ENCODE peak calls at places on chromosome 18, in seven cellular contexts. One of them, this sample, is unnamed.

GRCh38 chr18:40355701-40356100 is 1599.3 kb upstream of the PIK3C3 start:
- DNase-seq in neuronal stem cell: no peak
- DNase-seq in IMR-90: peak; percentile 64
- DNase-seq in mesenchymal stem cell: no peak
- DNase-seq in trophoblast cell: no peak
- DNase-seq in H1: no peak
- DNase-seq in H9: no peak
- DNase-seq in this sample: no peak

GRCh38 chr18:63074987-63075404 is 244.6 kb downstream of the BCL2 start:
- DNase-seq in neuronal stem cell: peak; percentile 53
- DNase-seq in IMR-90: peak; percentile 16
- DNase-seq in mesenchymal stem cell: peak; percentile 48
- DNase-seq in trophoblast cell: peak; percentile 61
- DNase-seq in H1: peak; percentile 87
- DNase-seq in H9: peak; percentile 87
- DNase-seq in this sample: peak; percentile 84

GRCh38 chr18:56913970-56914369 is 232.9 kb upstream of the BOD1L2 start:
- DNase-seq in neuronal stem cell: no peak
- DNase-seq in IMR-90: no peak
- DNase-seq in mesenchymal stem cell: no peak
- DNase-seq in trophoblast cell: no peak
- DNase-seq in H1: no peak
- DNase-seq in H9: no peak
- DNase-seq in this sample: peak; percentile 45

GRCh38 chr18:50663626-50664441 is 103.9 kb downstream of the MAPK4 start:
- DNase-seq in neuronal stem cell: no peak
- DNase-seq in IMR-90: no peak
- DNase-seq in mesenchymal stem cell: no peak
- DNase-seq in trophoblast cell: no peak
- DNase-seq in H1: no peak
- DNase-seq in H9: no peak
- DNase-seq in this sample: no peak

GRCh38 chr18:28081516-28081915 is 95.4 kb downstream of the CDH2 start:
- DNase-seq in neuronal stem cell: no peak
- DNase-seq in IMR-90: no peak
- DNase-seq in mesenchymal stem cell: no peak
- DNase-seq in trophoblast cell: no peak
- DNase-seq in H1: no peak
- DNase-seq in H9: no peak
- DNase-seq in this sample: no peak

GRCh38 chr18:31227497-31228229 is 65.0 kb upstream of the DSC1 start:
- DNase-seq in neuronal stem cell: no peak
- DNase-seq in IMR-90: no peak
- DNase-seq in mesenchymal stem cell: no peak
- DNase-seq in trophoblast cell: no peak
- DNase-seq in H1: no peak
- DNase-seq in H9: no peak
- DNase-seq in this sample: no peak

GRCh38 chr18:59566507-59566906 is 130.7 kb downstream of the CCBE1 start:
- DNase-seq in neuronal stem cell: no peak
- DNase-seq in IMR-90: peak; percentile 82
- DNase-seq in mesenchymal stem cell: peak; percentile 45
- DNase-seq in trophoblast cell: no peak
- DNase-seq in H1: no peak
- DNase-seq in H9: no peak
- DNase-seq in this sample: no peak

GRCh38 chr18:6920099-6920955 is 190.8 kb downstream of the ARHGAP28 start:
- DNase-seq in neuronal stem cell: peak; percentile 58
- DNase-seq in IMR-90: peak; percentile 68
- DNase-seq in mesenchymal stem cell: peak; percentile 53
- DNase-seq in trophoblast cell: peak; percentile 81
- DNase-seq in H1: peak; percentile 87
- DNase-seq in H9: peak; percentile 80
- DNase-seq in this sample: peak; percentile 93

GRCh38 chr18:75247041-75247551 is 36.5 kb downstream of the TSHZ1 start:
- DNase-seq in neuronal stem cell: no peak
- DNase-seq in IMR-90: peak; percentile 52
- DNase-seq in mesenchymal stem cell: peak; percentile 44
- DNase-seq in trophoblast cell: no peak
- DNase-seq in H1: no peak
- DNase-seq in H9: no peak
- DNase-seq in this sample: no peak

GRCh38 chr18:75053028-75053624 is 155.8 kb downstream of the PTGR3 start:
- DNase-seq in neuronal stem cell: no peak
- DNase-seq in IMR-90: no peak
- DNase-seq in mesenchymal stem cell: no peak
- DNase-seq in trophoblast cell: no peak
- DNase-seq in H1: no peak
- DNase-seq in H9: no peak
- DNase-seq in this sample: no peak

GRCh38 chr18:75247601-75248421 is 37.2 kb downstream of the TSHZ1 start:
- DNase-seq in neuronal stem cell: no peak
- DNase-seq in IMR-90: peak; percentile 65
- DNase-seq in mesenchymal stem cell: peak; percentile 73
- DNase-seq in trophoblast cell: no peak
- DNase-seq in H1: no peak
- DNase-seq in H9: no peak
- DNase-seq in this sample: no peak

GRCh38 chr18:26640541-26640940 is 92.2 kb upstream of the KCTD1 start:
- DNase-seq in neuronal stem cell: no peak
- DNase-seq in IMR-90: no peak
- DNase-seq in mesenchymal stem cell: no peak
- DNase-seq in trophoblast cell: no peak
- DNase-seq in H1: no peak
- DNase-seq in H9: no peak
- DNase-seq in this sample: no peak
- H4K8ac ChIP-seq in neuronal stem cell: no peak overlapping the region
- H4K8ac ChIP-seq in IMR-90: no peak overlapping the region
- H4K8ac ChIP-seq in mesenchymal stem cell: no peak overlapping the region
- H4K8ac ChIP-seq in trophoblast cell: no peak overlapping the region
- H4K8ac ChIP-seq in H1: no peak overlapping the region
- H4K8ac ChIP-seq in H9: no peak overlapping the region
- H4K8ac ChIP-seq in this sample: no peak overlapping the region

GRCh38 chr18:24466766-24467165 is 6.3 kb downstream of the HRH4 start:
- DNase-seq in neuronal stem cell: no peak
- DNase-seq in IMR-90: no peak
- DNase-seq in mesenchymal stem cell: no peak
- DNase-seq in trophoblast cell: no peak
- DNase-seq in H1: no peak
- DNase-seq in H9: no peak
- DNase-seq in this sample: no peak

GRCh38 chr18:24461996-24462395 is 1.6 kb downstream of the HRH4 start:
- DNase-seq in neuronal stem cell: no peak
- DNase-seq in IMR-90: no peak
- DNase-seq in mesenchymal stem cell: no peak
- DNase-seq in trophoblast cell: peak; percentile 51
- DNase-seq in H1: no peak
- DNase-seq in H9: no peak
- DNase-seq in this sample: no peak

GRCh38 chr18:24460388-24460787 is at the start of gene HRH4:
- DNase-seq in neuronal stem cell: no peak
- DNase-seq in IMR-90: no peak
- DNase-seq in mesenchymal stem cell: no peak
- DNase-seq in trophoblast cell: no peak
- DNase-seq in H1: no peak
- DNase-seq in H9: no peak
- DNase-seq in this sample: no peak

GRCh38 chr18:24465491-24465890 is 5.1 kb downstream of the HRH4 start:
- DNase-seq in neuronal stem cell: no peak
- DNase-seq in IMR-90: no peak
- DNase-seq in mesenchymal stem cell: no peak
- DNase-seq in trophoblast cell: no peak
- DNase-seq in H1: no peak
- DNase-seq in H9: no peak
- DNase-seq in this sample: no peak

DNA sequence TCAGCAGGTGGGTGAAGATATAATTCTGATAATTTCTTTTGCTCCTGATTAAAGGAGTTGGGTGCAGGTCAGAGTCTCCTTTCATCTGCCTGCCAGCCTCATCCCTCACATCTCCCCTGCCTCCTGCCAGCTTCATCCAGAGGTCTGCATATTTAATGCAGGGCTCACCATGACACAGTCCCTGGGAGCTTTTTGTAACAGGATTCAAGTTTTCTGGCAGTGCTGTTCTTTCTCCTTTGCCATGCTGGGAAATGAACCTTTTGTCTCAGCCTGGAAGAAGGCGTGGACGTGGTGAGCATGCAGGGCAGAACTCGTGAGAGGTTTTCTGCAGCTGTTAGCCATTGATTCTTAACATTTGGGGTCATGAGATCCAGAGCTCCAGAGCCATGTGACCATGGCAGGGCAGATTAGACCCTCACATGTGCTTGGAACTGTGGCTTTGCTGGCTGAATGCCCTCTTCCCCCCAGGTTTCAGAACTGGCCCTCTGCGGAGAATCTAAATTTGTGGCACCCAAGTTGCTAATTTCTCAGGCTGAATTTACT is 2.9 kb downstream of the HRH4 start:
- DNase-seq in neuronal stem cell: no peak
- DNase-seq in IMR-90: no peak
- DNase-seq in mesenchymal stem cell: no peak
- DNase-seq in trophoblast cell: no peak
- DNase-seq in H1: no peak
- DNase-seq in H9: no peak
- DNase-seq in this sample: no peak
- H2BK120ac ChIP-seq in neuronal stem cell: no peak overlapping the region
- H2BK120ac ChIP-seq in IMR-90: no peak overlapping the region
- H2BK120ac ChIP-seq in mesenchymal stem cell: no peak overlapping the region
- H2BK120ac ChIP-seq in trophoblast cell: no peak overlapping the region
- H2BK120ac ChIP-seq in H1: no peak overlapping the region
- H2BK120ac ChIP-seq in H9: no peak overlapping the region
- H2BK120ac ChIP-seq in this sample: no peak overlapping the region

GRCh38 chr18:64972545-64972944 is 778.3 kb upstream of the CDH7 start:
- DNase-seq in neuronal stem cell: no peak
- DNase-seq in IMR-90: no peak
- DNase-seq in mesenchymal stem cell: peak; percentile 39
- DNase-seq in trophoblast cell: no peak
- DNase-seq in H1: no peak
- DNase-seq in H9: no peak
- DNase-seq in this sample: peak; percentile 44

DNA sequence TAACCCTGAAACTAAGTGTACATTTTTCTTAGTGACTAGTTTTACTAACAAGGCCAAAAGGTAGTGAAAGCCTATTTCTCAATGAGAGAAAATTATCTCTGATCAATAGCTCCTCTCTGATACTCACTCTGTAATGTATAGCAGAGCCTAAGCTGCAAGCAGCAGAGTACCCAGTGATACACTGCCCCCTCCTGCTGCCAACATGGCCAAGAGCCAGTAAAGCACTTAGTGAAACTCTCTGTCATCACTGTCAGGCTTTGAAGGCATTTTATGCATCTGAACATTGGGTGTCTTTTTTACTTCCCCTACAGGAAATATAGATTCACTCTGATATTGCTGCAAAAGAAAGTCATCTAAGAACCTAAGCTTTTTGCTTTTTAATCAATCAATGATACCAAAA is 784.1 kb upstream of the CDH7 start:
- DNase-seq in neuronal stem cell: peak; percentile 17
- DNase-seq in IMR-90: no peak
- DNase-seq in mesenchymal stem cell: peak; percentile 24
- DNase-seq in trophoblast cell: no peak
- DNase-seq in H1: no peak
- DNase-seq in H9: peak; percentile 28
- DNase-seq in this sample: peak; percentile 47
- H4K8ac ChIP-seq in neuronal stem cell: no peak overlapping the region
- H4K8ac ChIP-seq in IMR-90: no peak overlapping the region
- H4K8ac ChIP-seq in mesenchymal stem cell: no peak overlapping the region
- H4K8ac ChIP-seq in trophoblast cell: no peak overlapping the region
- H4K8ac ChIP-seq in H1: no peak overlapping the region
- H4K8ac ChIP-seq in H9: no peak overlapping the region
- H4K8ac ChIP-seq in this sample: no peak overlapping the region

GRCh38 chr18:66083078-66083477 is 332.3 kb downstream of the CDH7 start:
- DNase-seq in neuronal stem cell: no peak
- DNase-seq in IMR-90: no peak
- DNase-seq in mesenchymal stem cell: no peak
- DNase-seq in trophoblast cell: no peak
- DNase-seq in H1: no peak
- DNase-seq in H9: no peak
- DNase-seq in this sample: no peak

GRCh38 chr18:66077066-66077465 is 326.3 kb downstream of the CDH7 start:
- DNase-seq in neuronal stem cell: no peak
- DNase-seq in IMR-90: no peak
- DNase-seq in mesenchymal stem cell: no peak
- DNase-seq in trophoblast cell: no peak
- DNase-seq in H1: no peak
- DNase-seq in H9: no peak
- DNase-seq in this sample: no peak

GRCh38 chr18:66079401-66079800 is 328.6 kb downstream of the CDH7 start:
- DNase-seq in neuronal stem cell: no peak
- DNase-seq in IMR-90: no peak
- DNase-seq in mesenchymal stem cell: no peak
- DNase-seq in trophoblast cell: no peak
- DNase-seq in H1: no peak
- DNase-seq in H9: no peak
- DNase-seq in this sample: no peak
- H2BK120ac ChIP-seq in neuronal stem cell: no peak overlapping the region
- H2BK120ac ChIP-seq in IMR-90: no peak overlapping the region
- H2BK120ac ChIP-seq in mesenchymal stem cell: no peak overlapping the region
- H2BK120ac ChIP-seq in trophoblast cell: no peak overlapping the region
- H2BK120ac ChIP-seq in H1: no peak overlapping the region
- H2BK120ac ChIP-seq in H9: no peak overlapping the region
- H2BK120ac ChIP-seq in this sample: no peak overlapping the region

GRCh38 chr18:58139627-58140026 is 95.6 kb downstream of the NEDD4L start:
- DNase-seq in neuronal stem cell: no peak
- DNase-seq in IMR-90: no peak
- DNase-seq in mesenchymal stem cell: no peak
- DNase-seq in trophoblast cell: no peak
- DNase-seq in H1: no peak
- DNase-seq in H9: no peak
- DNase-seq in this sample: peak; percentile 25
- H4K8ac ChIP-seq in neuronal stem cell: no peak overlapping the region
- H4K8ac ChIP-seq in IMR-90: no peak overlapping the region
- H4K8ac ChIP-seq in mesenchymal stem cell: peak overlapping the region; percentile 59
- H4K8ac ChIP-seq in trophoblast cell: no peak overlapping the region
- H4K8ac ChIP-seq in H1: no peak overlapping the region
- H4K8ac ChIP-seq in H9: no peak overlapping the region
- H4K8ac ChIP-seq in this sample: no peak overlapping the region

GRCh38 chr18:3246636-3247242 is 862 bp upstream of the MYL12A start:
- DNase-seq in neuronal stem cell: no peak
- DNase-seq in IMR-90: no peak
- DNase-seq in mesenchymal stem cell: no peak
- DNase-seq in trophoblast cell: no peak
- DNase-seq in H1: no peak
- DNase-seq in H9: no peak
- DNase-seq in this sample: no peak
- H2BK120ac ChIP-seq in neuronal stem cell: no peak overlapping the region
- H2BK120ac ChIP-seq in IMR-90: peak overlapping the region; percentile 84
- H2BK120ac ChIP-seq in mesenchymal stem cell: peak overlapping the region; percentile 89
- H2BK120ac ChIP-seq in trophoblast cell: peak overlapping the region; percentile 85
- H2BK120ac ChIP-seq in H1: no peak overlapping the region
- H2BK120ac ChIP-seq in H9: no peak overlapping the region
- H2BK120ac ChIP-seq in this sample: no peak overlapping the region

GRCh38 chr18:65206551-65207260 is 544.1 kb upstream of the CDH7 start:
- DNase-seq in neuronal stem cell: no peak
- DNase-seq in IMR-90: no peak
- DNase-seq in mesenchymal stem cell: no peak
- DNase-seq in trophoblast cell: no peak
- DNase-seq in H1: peak; percentile 57
- DNase-seq in H9: peak; percentile 80
- DNase-seq in this sample: peak; percentile 49

GRCh38 chr18:65202091-65202490 is 548.7 kb upstream of the CDH7 start:
- DNase-seq in neuronal stem cell: no peak
- DNase-seq in IMR-90: no peak
- DNase-seq in mesenchymal stem cell: no peak
- DNase-seq in trophoblast cell: no peak
- DNase-seq in H1: no peak
- DNase-seq in H9: no peak
- DNase-seq in this sample: no peak
- H4K8ac ChIP-seq in neuronal stem cell: no peak overlapping the region
- H4K8ac ChIP-seq in IMR-90: no peak overlapping the region
- H4K8ac ChIP-seq in mesenchymal stem cell: no peak overlapping the region
- H4K8ac ChIP-seq in trophoblast cell: no peak overlapping the region
- H4K8ac ChIP-seq in H1: no peak overlapping the region
- H4K8ac ChIP-seq in H9: no peak overlapping the region
- H4K8ac ChIP-seq in this sample: no peak overlapping the region

This sample was measured in mesendoderm.